ENCODE peak calls at places on chromosomes 11 and 22, in ten cellular contexts. Z, U, A, I, F, W, G, S, M and H are unnamed samples.

GRCh38 chr11:3052567-3052966 is 4.7 kb downstream of the CARS1 start:
- DNase-seq in Z (no peak), U (no peak), A (no peak), I (no peak), F (no peak), W (no peak), G (no peak), S (no peak), M (no peak), H (no peak)

GRCh38 chr11:57499413-57499982 is 16.0 kb downstream of the SLC43A1 start:
- DNase-seq in Z (peak; percentile 99), U (peak; percentile 97), A (peak; percentile 97), I (peak; percentile 100), F (peak; percentile 83), W (peak; percentile 96), G (peak; percentile 99), S (peak; percentile 98), M (no peak), H (peak; percentile 95)

GRCh38 chr11:45576461-45577215 is 88.8 kb downstream of the CHST1 start:
- DNase-seq in Z (no peak), U (no peak), A (no peak), I (no peak), F (no peak), W (no peak), G (no peak), S (no peak), M (no peak), H (no peak)

GRCh38 chr11:8038393-8038792 is 42.6 kb upstream of the TUB start:
- DNase-seq in Z (no peak), U (no peak), A (no peak), I (no peak), F (no peak), W (peak; percentile 27), G (no peak), S (peak; percentile 46), M (no peak), H (no peak)

GRCh38 chr11:33778682-33779081 is 4.4 kb upstream of the FBXO3 start:
- DNase-seq in Z (no peak), U (no peak), A (no peak), I (no peak), F (no peak), W (no peak), G (no peak), S (no peak), M (no peak), H (no peak)

GRCh38 chr11:116929393-116930090 is 92.1 kb upstream of the APOA1 start:
- DNase-seq in Z (no peak), U (no peak), A (no peak), I (no peak), F (no peak), W (no peak), G (no peak), S (no peak), M (no peak), H (no peak)

GRCh38 chr11:7462706-7463105 is 22.6 kb upstream of the OLFML1 start:
- DNase-seq in Z (no peak), U (no peak), A (no peak), I (no peak), F (no peak), W (no peak), G (no peak), S (no peak), M (no peak), H (no peak)

GRCh38 chr11:129589190-129589589 is 213.5 kb downstream of the BARX2 start:
- DNase-seq in Z (no peak), U (no peak), A (no peak), I (no peak), F (no peak), W (no peak), G (no peak), S (no peak), M (no peak), H (no peak)

GRCh38 chr22:35359380-35360065 is 21.4 kb upstream of the HMOX1 start:
- DNase-seq in Z (no peak), U (no peak), A (no peak), I (no peak), F (no peak), W (no peak), G (no peak), S (no peak), M (no peak), H (no peak)

GRCh38 chr11:63683133-63683991 is 2.1 kb downstream of the RTN3 start:
- DNase-seq in Z (no peak), U (no peak), A (no peak), I (no peak), F (no peak), W (no peak), G (no peak), S (no peak), M (no peak), H (no peak)

GRCh38 chr11:34366522-34366921 is 8.7 kb upstream of the ABTB2 start:
- DNase-seq in Z (no peak), U (peak; percentile 50), A (no peak), I (no peak), F (peak; percentile 79), W (no peak), G (no peak), S (no peak), M (no peak), H (peak; percentile 35)

GRCh38 chr22:50299724-50300619 is 7.5 kb downstream of the PLXNB2 start:
- DNase-seq in Z (no peak), U (peak; percentile 72), A (no peak), I (no peak), F (no peak), W (no peak), G (no peak), S (peak; percentile 86), M (no peak), H (peak; percentile 88)

GRCh38 chr11:114219559-114220349 is 76.4 kb upstream of the NNMT start:
- DNase-seq in Z (no peak), U (no peak), A (no peak), I (peak; percentile 62), F (no peak), W (no peak), G (no peak), S (no peak), M (no peak), H (no peak)

GRCh38 chr11:73330569-73331093 is 22.6 kb downstream of the ARHGEF17 start:
- DNase-seq in Z (no peak), U (no peak), A (no peak), I (peak; percentile 45), F (peak; percentile 53), W (no peak), G (no peak), S (no peak), M (no peak), H (no peak)

GRCh38 chr22:21918466-21919185 is 34.0 kb downstream of the PPM1F start:
- DNase-seq in Z (no peak), U (no peak), A (no peak), I (no peak), F (no peak), W (no peak), G (no peak), S (no peak), M (no peak), H (no peak)

GRCh38 chr11:68271781-68272608 is at the start of gene C11orf24:
- DNase-seq in Z (peak; percentile 99), U (peak; percentile 96), A (peak; percentile 90), I (peak; percentile 98), F (peak; percentile 96), W (peak; percentile 95), G (peak; percentile 95), S (peak; percentile 95), M (peak; percentile 82), H (peak; percentile 96)
- TF ChIP-seq POLR2A in Z (peak; percentile 79), U (peak; percentile 48), A (peak; percentile 72), I (peak; percentile 95), F (peak; percentile 85), W (no peak), G (peak; percentile 77), S (peak; percentile 85), M (peak; percentile 93), H (peak; percentile 92)

GRCh38 chr11:68140496-68141246 is 19.5 kb upstream of the CHKA start:
- DNase-seq in Z (no peak), U (peak; percentile 53), A (no peak), I (no peak), F (no peak), W (no peak), G (no peak), S (no peak), M (no peak), H (no peak)
- TF ChIP-seq EP300 in Z (no peak), U (no peak), A (no peak), I (no peak), F (no peak), W (no peak), G (no peak), S (no peak), M (no peak), H (no peak)

GRCh38 chr22:19793656-19794310 is 33.2 kb downstream of the TBX1 start:
- DNase-seq in Z (no peak), U (no peak), A (no peak), I (no peak), F (no peak), W (no peak), G (no peak), S (no peak), M (no peak), H (no peak)

GRCh38 chr22:19791243-19791642 is 30.7 kb downstream of the TBX1 start:
- DNase-seq in Z (no peak), U (no peak), A (no peak), I (no peak), F (no peak), W (no peak), G (no peak), S (no peak), M (no peak), H (no peak)

GRCh38 chr22:19795617-19796008 is 35.0 kb downstream of the TBX1 start:
- DNase-seq in Z (no peak), U (no peak), A (no peak), I (no peak), F (no peak), W (no peak), G (no peak), S (no peak), M (no peak), H (no peak)

GRCh38 chr22:19791894-19792293 is 31.3 kb downstream of the TBX1 start:
- DNase-seq in Z (no peak), U (no peak), A (no peak), I (no peak), F (no peak), W (no peak), G (no peak), S (no peak), M (no peak), H (no peak)

DNA sequence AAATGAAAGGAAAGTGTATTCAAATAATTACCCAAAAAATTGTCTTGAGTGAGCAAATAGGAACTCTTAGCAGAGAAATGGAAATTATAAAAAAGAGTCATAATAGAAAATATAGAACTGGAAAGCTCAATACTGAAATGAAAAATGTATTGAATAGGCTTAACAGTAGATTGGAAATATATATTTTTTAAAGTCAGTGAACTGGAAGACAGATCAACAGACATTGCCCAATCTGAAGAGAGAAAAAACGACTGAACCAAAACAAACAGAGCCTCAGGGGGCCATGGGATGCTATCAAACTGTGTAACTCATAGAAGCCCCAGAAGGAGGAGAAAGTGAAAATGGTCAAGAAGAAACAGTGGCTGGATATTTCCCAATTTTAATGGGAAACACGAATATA is 32.6 kb downstream of the TBX1 start:
- DNase-seq in Z (no peak), U (no peak), A (no peak), I (no peak), F (no peak), W (no peak), G (no peak), S (no peak), M (no peak), H (no peak)
- H3K9me3 ChIP-seq in Z (no peaks in the 10 kb centered on the region), U (peaks cover 10% of the 10 kb centered on the region), A (no peaks in the 10 kb centered on the region), I (peaks cover 2% of the 10 kb centered on the region), F (no peaks in the 10 kb centered on the region), W (no peaks in the 10 kb centered on the region), G (no peaks in the 10 kb centered on the region), S (no peaks in the 10 kb centered on the region), M (no peaks in the 10 kb centered on the region), H (no peaks in the 10 kb centered on the region)

GRCh38 chr11:67606477-67607295 is at the start of gene NDUFV1:
- DNase-seq in Z (peak; percentile 99), U (peak; percentile 98), A (peak; percentile 96), I (peak; percentile 91), F (peak; percentile 92), W (peak; percentile 97), G (peak; percentile 96), S (peak; percentile 95), M (peak; percentile 76), H (peak; percentile 98)
- TF ChIP-seq POLR2A in Z (no peak), U (no peak), A (peak; percentile 29), I (peak; percentile 89), F (peak; percentile 73), W (no peak), G (peak; percentile 51), S (peak; percentile 39), M (peak; percentile 97), H (peak; percentile 90)